ENCODE peak calls at places on chromosomes 16 and 17, in four cellular contexts. I is K562, Q is GM12878, V is HepG2. F is an unnamed sample.

GRCh38 chr17:16920628-16921020 is 51.3 kb downstream of the TNFRSF13B start:
- DNase-seq in I (no peak), Q (no peak), V (no peak), F (no peak)

GRCh38 chr17:42409467-42410351 is 13.3 kb downstream of the CAVIN1 start:
- DNase-seq in I (no peak), Q (no peak), V (no peak), F (no peak)

GRCh38 chr16:24986512-24987303 is 28.5 kb downstream of the ARHGAP17 start:
- DNase-seq in I (peak; percentile 45), Q (no peak), V (peak; percentile 83), F (no peak)

GRCh38 chr17:39199673-39199985 is 454 bp upstream of the RPL19 start:
- DNase-seq in I (no peak), Q (no peak), V (no peak), F (no peak)

GRCh38 chr17:57782051-57782490 is 37.0 kb upstream of the CCDC182 start:
- DNase-seq in I (no peak), Q (no peak), V (no peak), F (no peak)

GRCh38 chr17:2710804-2711607 is 558 bp downstream of the CLUH start:
- DNase-seq in I (peak; percentile 67), Q (no peak), V (peak; percentile 75), F (peak; percentile 32)

GRCh38 chr17:17822189-17822978 is 14.4 kb downstream of the SREBF1 start:
- DNase-seq in I (no peak), Q (no peak), V (no peak), F (no peak)

GRCh38 chr17:36195474-36196098 is 972 bp downstream of the CCL3L1 start:
- DNase-seq in I (no peak), Q (no peak), V (no peak), F (no peak)

GRCh38 chr16:72689851-72690250 is 358.1 kb downstream of the ZFHX3 start:
- DNase-seq in I (no peak), Q (no peak), V (no peak), F (no peak)

GRCh38 chr16:85970712-85971220 is 71.8 kb downstream of the IRF8 start:
- DNase-seq in I (no peak), Q (no peak), V (no peak), F (no peak)

GRCh38 chr17:73872816-73873215 is 228.6 kb upstream of the SDK2 start:
- DNase-seq in I (no peak), Q (no peak), V (no peak), F (no peak)

GRCh38 chr17:59001158-59001814 is 105.4 kb downstream of the TRIM37 start:
- DNase-seq in I (peak; percentile 23), Q (peak; percentile 88), V (no peak), F (no peak)

GRCh38 chr17:4934173-4934979 is 2.3 kb downstream of the GP1BA start:
- DNase-seq in I (peak; percentile 30), Q (no peak), V (peak; percentile 46), F (no peak)

GRCh38 chr16:8533509-8533908 is 56.8 kb downstream of the TMEM114 start:
- DNase-seq in I (no peak), Q (no peak), V (no peak), F (no peak)

GRCh38 chr16:8528471-8528870 is 61.8 kb downstream of the TMEM114 start:
- DNase-seq in I (no peak), Q (no peak), V (no peak), F (no peak)

DNA sequence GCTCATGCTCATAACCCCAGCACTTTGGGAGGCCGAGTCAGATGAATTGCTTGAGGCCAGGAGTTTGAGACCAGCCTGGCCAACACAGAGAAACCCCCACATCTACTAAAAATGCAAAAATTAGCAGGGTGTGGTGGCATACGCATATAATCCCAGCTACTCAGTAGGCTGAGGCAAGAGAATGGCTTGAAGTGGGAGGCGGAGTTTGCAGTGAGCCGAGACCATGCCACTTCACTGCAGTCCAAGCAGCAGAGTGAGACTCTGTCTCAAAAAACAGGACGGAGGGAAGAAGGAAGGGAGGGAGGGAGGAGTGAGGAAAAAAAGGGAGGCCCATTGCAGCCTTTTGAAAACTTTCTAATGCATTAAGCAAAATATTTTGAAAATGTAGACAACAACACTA is 59.6 kb downstream of the TMEM114 start:
- DNase-seq in I (no peak), Q (no peak), V (no peak), F (no peak)
- TF ChIP-seq SP1 in I (no peak), Q (no peak), V (no peak), F (no peak)

GRCh38 chr16:8892101-8892575 is 10.0 kb downstream of the LITAFD start:
- DNase-seq in I (no peak), Q (peak; percentile 42), V (no peak), F (no peak)
- TF ChIP-seq FOXK2 in I (no peak), Q (no peak), V (no peak), F (no peak)

GRCh38 chr17:40530988-40531971 is 29.9 kb upstream of the TNS4 start:
- DNase-seq in I (no peak), Q (peak; percentile 71), V (no peak), F (no peak)

GRCh38 chr17:40529991-40530390 is 28.6 kb upstream of the TNS4 start:
- DNase-seq in I (no peak), Q (no peak), V (no peak), F (no peak)

GRCh38 chr17:40528692-40529417 is 27.4 kb upstream of the TNS4 start:
- DNase-seq in I (no peak), Q (no peak), V (no peak), F (no peak)

GRCh38 chr17:40532520-40533253 is 31.3 kb upstream of the TNS4 start:
- DNase-seq in I (no peak), Q (no peak), V (no peak), F (no peak)

DNA sequence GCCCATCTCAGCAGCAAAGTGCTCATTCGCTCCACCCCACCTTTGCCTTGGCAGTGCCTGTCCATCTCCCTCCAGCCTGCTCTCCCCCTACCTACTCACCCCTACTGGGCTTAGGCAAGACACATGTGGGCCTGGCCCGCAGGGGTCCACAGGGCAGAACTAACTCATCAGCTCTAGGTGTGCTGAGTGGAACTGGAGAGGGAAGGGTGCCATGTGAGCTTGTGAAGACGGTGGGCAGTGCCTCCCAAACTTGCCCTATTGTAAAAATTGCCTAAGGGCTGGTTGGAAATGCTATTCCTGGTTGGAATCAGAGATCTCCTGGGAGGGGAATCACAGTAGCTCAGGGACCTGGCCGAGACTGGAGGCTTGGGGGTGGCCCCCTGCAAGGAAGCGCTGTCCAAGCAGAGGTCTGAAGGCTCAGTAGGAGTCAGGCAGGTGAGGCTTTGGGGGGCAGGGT is 29.1 kb upstream of the TNS4 start:
- DNase-seq in I (no peak), Q (no peak), V (no peak), F (no peak)
- TF ChIP-seq SP1 in I (no peak), Q (no peak), V (no peak), F (no peak)

GRCh38 chr17:72816406-72816805 is 276.1 kb downstream of the SLC39A11 start:
- DNase-seq in I (no peak), Q (no peak), V (no peak), F (no peak)
- TF ChIP-seq FOXK2 in I (no peak), Q (no peak), V (no peak), F (no peak)

GRCh38 chr17:66353937-66354401 is 51.6 kb downstream of the PRKCA start:
- DNase-seq in I (no peak), Q (no peak), V (no peak), F (no peak)
- TF ChIP-seq SP1 in I (no peak), Q (no peak), V (no peak), F (no peak)

DNA sequence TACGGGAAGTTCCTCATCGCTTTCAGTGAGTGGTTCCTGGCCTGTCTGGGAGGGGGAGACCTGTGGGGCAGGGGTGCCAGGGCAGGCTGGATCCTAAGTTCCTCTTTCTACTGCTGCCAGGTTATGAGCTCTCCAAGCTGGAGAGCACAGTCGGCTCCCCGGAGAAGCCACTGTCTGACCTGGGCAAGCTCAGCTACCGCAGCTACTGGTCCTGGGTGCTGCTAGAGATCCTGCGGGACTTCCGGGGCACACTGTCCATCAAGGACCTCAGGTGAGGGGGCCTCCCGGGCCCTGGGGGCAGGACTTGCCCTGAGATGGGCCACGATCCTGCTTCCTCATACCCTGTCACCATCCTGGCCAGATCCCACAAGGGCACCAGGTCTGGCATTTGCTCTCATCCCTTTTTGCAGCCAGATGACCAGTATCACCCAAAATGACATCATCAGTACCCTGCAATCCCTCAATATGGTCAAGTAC is 5.2 kb downstream of the PRSS8 start:
- DNase-seq in I (no peak), Q (no peak), V (no peak), F (no peak)
- TF ChIP-seq FOXK2 in I (no peak), Q (no peak), V (no peak), F (no peak)

GRCh38 chr16:49560018-49560830 is 186.6 kb downstream of the C16orf78 start:
- DNase-seq in I (no peak), Q (no peak), V (no peak), F (no peak)

GRCh38 chr16:49556252-49557069 is 182.9 kb downstream of the C16orf78 start:
- DNase-seq in I (peak; percentile 18), Q (no peak), V (peak; percentile 44), F (peak; percentile 59)

GRCh38 chr16:49558451-49558850 is 184.8 kb downstream of the C16orf78 start:
- DNase-seq in I (no peak), Q (no peak), V (no peak), F (no peak)

GRCh38 chr16:49559242-49559641 is 185.6 kb downstream of the C16orf78 start:
- DNase-seq in I (no peak), Q (no peak), V (no peak), F (no peak)

GRCh38 chr16:49557070-49557446 is 183.5 kb downstream of the C16orf78 start:
- DNase-seq in I (no peak), Q (no peak), V (peak; percentile 7), F (no peak)
- TF ChIP-seq SP1 in I (no peak), Q (no peak), V (no peak), F (no peak)

DNA sequence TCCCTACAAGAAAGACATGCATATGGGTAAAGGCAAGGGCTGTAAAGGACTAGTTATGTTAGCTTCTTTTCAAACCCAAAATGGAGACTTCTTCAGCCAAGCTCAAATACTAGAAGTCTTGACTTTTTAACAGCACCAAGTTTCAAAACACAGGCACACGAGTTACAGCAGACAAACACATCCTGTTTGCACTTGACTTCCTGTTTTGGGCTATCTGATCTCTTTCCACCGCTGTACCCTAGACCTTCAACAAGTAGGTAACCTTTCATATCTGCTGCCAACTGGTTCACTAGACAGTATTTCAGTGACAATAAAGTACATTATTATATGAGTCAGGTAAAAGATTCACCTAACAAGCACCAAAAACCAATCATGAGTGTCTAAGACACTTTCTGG is 12.3 kb downstream of the RFFL start:
- DNase-seq in I (peak; percentile 13), Q (no peak), V (peak; percentile 81), F (no peak)
- TF ChIP-seq FOXK2 in I (peak; percentile 86), Q (no peak), V (no peak), F (no peak)

GRCh38 chr16:4407543-4408322 is 8.7 kb downstream of the CORO7 start:
- DNase-seq in I (no peak), Q (no peak), V (no peak), F (no peak)
- TF ChIP-seq SP1 in I (no peak), Q (no peak), V (no peak), F (no peak)

GRCh38 chr16:3949287-3949686 is 68.8 kb upstream of the CREBBP start:
- DNase-seq in I (no peak), Q (no peak), V (no peak), F (no peak)
- TF ChIP-seq FOXK2 in I (no peak), Q (no peak), V (no peak), F (no peak)

F was measured in HEK293T.